ENCODE peak calls at places on chromosomes 4 and X, in six cellular contexts. A, V, G, K, W and Y are unnamed samples. For H3K4me1, the result is how much of the 10 kb centered on the place peaks cover.

GRCh38 chrX:46683023-46683422 is 75.9 kb downstream of the SLC9A7 start:
- DNase-seq in V (no peak), K (no peak), A (no peak), G (no peak), W (peak), Y (no peak)

GRCh38 chr4:102553982-102554381 is 52.8 kb downstream of the NFKB1 start:
- DNase-seq in W (no peak), K (no peak), A (no peak), V (no peak), G (no peak), Y (no peak)

GRCh38 chr4:22356996-22357596 is 158.8 kb downstream of the ADGRA3 start:
- DNase-seq in G (no peak), A (no peak), W (no peak), K (no peak), V (no peak), Y (no peak)

GRCh38 chr4:20723019-20723418 is 22.8 kb downstream of the PACRGL start:
- DNase-seq in W (no peak), G (no peak), K (no peak), V (no peak), A (no peak), Y (no peak)

GRCh38 chr4:80365928-80366327 is 30.4 kb downstream of the CFAP299 start:
- DNase-seq in W (peak), A (no peak), V (peak), G (peak), K (no peak), Y (peak)

GRCh38 chr4:38751341-38752043 is 31.3 kb downstream of the TLR10 start:
- DNase-seq in V (no peak), A (no peak), G (no peak), K (no peak), W (no peak), Y (no peak)

GRCh38 chr4:102598102-102598758 is 97.1 kb downstream of the NFKB1 start:
- DNase-seq in W (no peak), A (no peak), V (no peak), K (no peak), G (no peak), Y (no peak)

GRCh38 chr4:77002321-77002720 is 52.8 kb downstream of the SEPTIN11 start:
- DNase-seq in A (no peak), G (no peak), K (no peak), V (no peak), W (no peak), Y (no peak)

GRCh38 chrX:13266641-13267420 is 53.0 kb downstream of the ATXN3L start:
- DNase-seq in V (no peak), A (no peak), W (no peak), K (no peak), G (no peak), Y (no peak)

GRCh38 chr4:47694322-47694721 is 143.5 kb downstream of the CORIN start:
- DNase-seq in A (no peak), V (no peak), W (no peak), G (no peak), K (no peak), Y (no peak)

GRCh38 chr4:73258668-73259551 is at the start of gene ANKRD17:
- DNase-seq in G (peak), W (peak), A (peak), V (peak), K (peak), Y (peak)
- TF ChIP-seq POLR2A in G (peak), W (peak), A (peak), V (peak), K (peak), Y (peak)

GRCh38 chr4:1772869-1773538 is 20.1 kb upstream of the FGFR3 start:
- DNase-seq in G (no peak), K (no peak), W (no peak), A (no peak), V (no peak), Y (no peak)

GRCh38 chr4:1773754-1774153 is 19.3 kb upstream of the FGFR3 start:
- DNase-seq in K (no peak), V (no peak), A (no peak), G (no peak), W (no peak), Y (no peak)

GRCh38 chr4:1770245-1770644 is 22.8 kb upstream of the FGFR3 start:
- DNase-seq in G (no peak), A (no peak), W (no peak), V (no peak), K (no peak), Y (no peak)

GRCh38 chr4:1770791-1771231 is 22.3 kb upstream of the FGFR3 start:
- DNase-seq in G (no peak), W (peak), V (no peak), A (no peak), K (no peak), Y (no peak)

DNA sequence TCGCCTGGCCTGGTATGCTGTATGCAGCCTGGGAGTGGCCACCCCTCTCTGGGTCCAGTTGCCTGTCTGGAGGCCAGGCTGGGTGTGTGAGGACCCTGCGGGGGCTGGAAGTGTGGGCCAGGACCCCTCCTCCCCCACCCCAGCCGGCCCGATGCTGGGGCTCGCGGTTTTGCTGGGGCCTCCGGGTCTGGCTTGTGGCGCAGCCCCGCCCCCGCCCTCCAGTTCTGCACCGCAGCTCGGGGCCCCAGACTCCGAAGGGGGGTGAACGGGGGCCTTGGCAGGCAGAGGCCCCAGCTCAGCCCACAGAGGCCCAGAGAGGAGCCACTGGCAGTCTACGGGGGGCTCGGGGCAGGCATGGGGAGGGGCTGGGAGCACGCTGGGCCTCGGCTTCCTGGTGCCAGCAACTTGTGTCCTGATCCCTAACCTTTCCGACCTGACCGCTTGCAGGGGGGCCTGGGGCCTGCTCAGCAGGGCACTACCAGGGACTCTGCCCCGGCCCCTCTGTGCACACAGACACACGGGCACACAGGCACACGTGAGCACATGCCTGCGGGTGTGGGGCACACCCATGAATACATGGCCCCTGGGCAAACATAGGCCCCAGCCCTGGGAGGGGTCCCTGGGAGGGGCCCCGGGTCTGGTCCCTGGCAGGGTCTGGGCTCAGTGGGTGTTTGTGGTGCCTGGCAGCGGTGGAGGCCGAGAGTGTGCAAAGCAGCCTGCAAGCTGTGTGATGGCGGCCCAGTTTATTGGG is 21.4 kb upstream of the FGFR3 start:
- DNase-seq in G (no peak), V (no peak), W (no peak), A (no peak), K (no peak), Y (no peak)
- H3K4me1 ChIP-seq in G (under half), V (under half), W (half or more), A (under half), K (half or more), Y (under half)

GRCh38 chr4:110635155-110635479 is 12.2 kb upstream of the PITX2 start:
- DNase-seq in A (no peak), G (no peak), W (no peak), K (no peak), V (no peak), Y (no peak)
- H3K4me3 ChIP-seq in A (no peak), G (no peak), W (no peak), K (no peak), V (no peak), Y (peak)

GRCh38 chrX:11266329-11266830 is 26.8 kb upstream of the AMELX start:
- DNase-seq in K (no peak), W (no peak), G (no peak), V (no peak), A (no peak), Y (no peak)
- TF ChIP-seq POLR2A in K (no peak), W (no peak), G (no peak), V (no peak), A (no peak), Y (no peak)

GRCh38 chr4:2667428-2667827 is 88.7 kb downstream of the TNIP2 start:
- DNase-seq in A (no peak), G (no peak), V (no peak), K (no peak), W (no peak), Y (no peak)

GRCh38 chr4:2666722-2667247 is 89.4 kb downstream of the TNIP2 start:
- DNase-seq in V (no peak), A (no peak), G (no peak), W (no peak), K (no peak), Y (no peak)

GRCh38 chr4:2660596-2661211 is 95.4 kb downstream of the TNIP2 start:
- DNase-seq in W (no peak), G (no peak), A (no peak), V (no peak), K (no peak), Y (no peak)

GRCh38 chr4:2663275-2663674 is 92.9 kb downstream of the TNIP2 start:
- DNase-seq in K (no peak), A (no peak), V (no peak), G (no peak), W (no peak), Y (no peak)

DNA sequence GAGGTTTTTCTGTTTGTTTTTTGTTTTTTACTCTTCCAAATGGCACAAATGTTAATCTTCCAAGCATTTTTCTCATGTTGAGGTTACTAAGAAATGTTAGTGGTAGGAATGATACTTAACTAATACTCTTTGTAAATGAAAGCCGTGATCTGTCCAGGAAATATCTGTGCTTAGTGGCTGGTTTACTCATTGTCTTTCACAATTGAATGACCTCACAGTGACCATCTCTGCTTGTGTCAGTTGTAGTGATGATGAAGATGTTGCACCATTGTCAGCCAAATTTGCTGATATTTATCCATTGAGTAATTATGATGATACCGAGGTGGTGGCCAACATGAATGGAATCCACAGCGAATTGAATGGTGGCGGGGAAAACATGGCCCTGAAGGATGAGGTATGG is 93.5 kb downstream of the TNIP2 start:
- DNase-seq in V (no peak), A (no peak), W (no peak), K (no peak), G (no peak), Y (no peak)
- H3K4me1 ChIP-seq in V (under half), A (under half), W (under half), K (under half), G (under half), Y (under half)

DNA sequence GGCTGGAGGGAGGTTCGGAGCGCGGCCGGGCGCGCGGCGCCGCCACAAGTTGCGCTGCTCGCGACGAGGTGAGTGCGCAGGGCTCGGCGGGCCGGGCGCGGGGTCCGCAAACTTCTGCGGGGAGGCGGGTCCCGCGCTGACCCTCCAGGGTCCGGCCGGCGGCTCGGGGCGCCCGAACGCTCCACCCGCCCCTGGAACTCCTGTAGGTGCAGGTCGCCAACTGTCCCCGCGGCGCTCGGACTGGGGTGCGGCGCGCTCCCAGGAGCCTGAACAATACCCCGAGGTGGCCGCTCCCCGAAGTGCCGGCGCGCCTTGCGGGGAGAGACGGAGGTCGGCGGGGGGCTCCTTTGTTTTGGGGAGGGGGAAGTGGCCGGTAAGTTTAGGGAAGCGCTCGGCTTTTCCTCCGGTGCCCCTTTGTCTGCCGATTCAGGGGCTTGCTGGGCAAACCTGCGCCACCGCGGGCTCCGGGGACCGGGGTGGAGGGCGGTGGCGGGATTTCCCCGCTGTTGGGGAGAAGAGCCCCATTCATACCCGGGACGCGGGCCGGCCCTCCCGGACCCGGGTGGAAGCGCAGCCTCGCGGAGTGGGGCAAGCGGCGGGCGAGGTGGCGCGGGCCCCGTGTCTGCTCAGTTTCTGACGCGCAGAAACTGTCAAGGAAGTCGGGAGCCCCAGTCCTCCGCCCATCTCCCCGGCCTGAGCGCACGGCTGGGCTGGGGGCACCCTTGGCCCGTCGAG is 689 bp downstream of the TBL1X start:
- DNase-seq in W (no peak), G (no peak), K (no peak), V (no peak), A (no peak), Y (no peak)
- H3K4me3 ChIP-seq in W (peak), G (peak), K (peak), V (peak), A (peak), Y (peak)

GRCh38 chrX:130108647-130109428 is 1.5 kb downstream of the ELF4 start:
- DNase-seq in G (no peak), W (peak), V (no peak), K (no peak), A (no peak), Y (no peak)
- TF ChIP-seq POLR2A in G (no peak), W (no peak), V (no peak), K (no peak), A (no peak), Y (no peak)

DNA sequence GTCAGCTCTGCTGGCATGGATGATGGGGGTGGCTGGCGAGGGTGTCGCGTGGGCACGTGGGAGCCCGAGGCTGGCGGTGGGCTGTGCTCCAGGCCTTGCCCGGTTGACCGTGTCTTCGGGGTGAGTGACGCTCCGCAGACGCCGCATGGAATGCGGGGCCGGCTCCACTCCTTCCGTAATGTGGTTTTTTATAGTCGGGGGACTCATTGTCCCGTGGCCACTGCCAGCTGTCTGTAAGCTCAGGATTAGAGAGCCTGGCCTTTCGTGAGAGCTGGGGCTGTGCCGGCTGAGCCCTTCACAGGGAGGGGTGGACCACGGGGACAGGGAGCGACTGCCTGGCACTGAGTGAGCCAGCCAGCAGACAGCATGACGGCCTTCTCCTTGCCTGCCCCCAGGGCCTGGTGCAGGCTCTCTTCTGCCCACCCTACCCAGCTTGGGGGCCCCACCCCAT is 20.4 kb downstream of the DOK7 start:
- DNase-seq in W (no peak), K (no peak), V (no peak), G (no peak), A (no peak), Y (peak)
- H3K4me1 ChIP-seq in W (under half), K (under half), V (under half), G (under half), A (under half), Y (half or more)

GRCh38 chrX:39309721-39310152 is 508.5 kb downstream of the MID1IP1 start:
- DNase-seq in A (no peak), K (no peak), W (no peak), V (peak), G (no peak), Y (no peak)

GRCh38 chrX:39309018-39309620 is 507.9 kb downstream of the MID1IP1 start:
- DNase-seq in V (peak), K (no peak), G (no peak), W (no peak), A (no peak), Y (no peak)

GRCh38 chrX:39313149-39313548 is 511.9 kb downstream of the MID1IP1 start:
- DNase-seq in A (no peak), K (no peak), V (no peak), W (no peak), G (no peak), Y (no peak)

GRCh38 chrX:39310925-39311324 is 509.7 kb downstream of the MID1IP1 start:
- DNase-seq in W (no peak), K (no peak), A (no peak), V (no peak), G (no peak), Y (no peak)

DNA sequence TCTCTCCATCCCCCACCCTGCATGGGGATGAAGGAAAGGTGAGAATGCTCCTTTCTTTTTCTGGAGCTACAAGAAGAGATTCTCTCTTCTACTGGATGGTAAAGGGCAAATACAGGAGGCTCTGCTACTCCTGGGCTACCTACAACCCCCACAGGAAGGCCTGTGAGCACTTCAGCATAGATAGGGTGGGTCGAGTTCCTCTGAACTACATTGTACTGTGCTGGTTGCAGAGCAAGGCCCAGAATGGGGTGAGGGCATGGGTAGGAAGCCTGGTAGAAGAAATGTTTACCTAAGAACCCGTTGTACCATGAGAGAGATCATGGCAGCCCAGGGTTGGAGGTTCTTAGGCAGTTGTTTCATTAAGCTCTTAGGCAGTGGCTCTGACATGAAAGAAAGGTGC is 510.4 kb downstream of the MID1IP1 start:
- DNase-seq in G (no peak), A (no peak), W (no peak), V (no peak), K (no peak), Y (no peak)
- H3K4me3 ChIP-seq in G (no peak), A (no peak), W (no peak), V (no peak), K (no peak), Y (no peak)